ENCODE peak calls at places on chromosomes 5 and 9, in eight cellular contexts. L is Right ventricle myocardium superior; C is C1 segment of cervical spinal cord; E is aorta; H is naive thymus-derived CD4-positive, alpha-beta T cell; A is amniotic epithelial cell; R is left colon; J is suprapubic skin. T is an unnamed sample.
A peak's percentile ranks its signal among the peaks of the same experiment; 100 is the strongest.

GRCh38 chr5:5932824-5933223 is 445.5 kb downstream of the MED10 start:
- DNase-seq in L (no peak), C (no peak), E (no peak), H (no peak), A (no peak), R (no peak), J (no peak), T (no peak)

GRCh38 chr9:98742325-98743280 is 33.9 kb upstream of the GABBR2 start:
- DNase-seq in L (no peak), C (no peak), E (no peak), H (no peak), A (peak; percentile 44), R (no peak), J (no peak), T (peak; percentile 29)

GRCh38 chr9:82456621-82457020 is 468.0 kb downstream of the SPATA31D1 start:
- DNase-seq in L (no peak), C (no peak), E (no peak), H (no peak), A (peak; percentile 4), R (no peak), J (no peak), T (peak; percentile 39)

GRCh38 chr9:129483467-129484324 is 137.2 kb downstream of the C9orf50 start:
- DNase-seq in L (peak; percentile 91), C (peak; percentile 70), E (peak; percentile 96), H (no peak), A (peak; percentile 93), R (peak; percentile 88), J (peak; percentile 96), T (peak; percentile 91)

GRCh38 chr5:151063590-151063989 is 17.2 kb downstream of the TNIP1 start:
- DNase-seq in L (no peak), C (no peak), E (no peak), H (no peak), A (no peak), R (no peak), J (no peak), T (no peak)

GRCh38 chr5:122192883-122193496 is 63.6 kb downstream of the ZNF474 start:
- DNase-seq in L (no peak), C (no peak), E (no peak), H (peak; percentile 4), A (peak; percentile 73), R (no peak), J (no peak), T (peak; percentile 74)

GRCh38 chr9:129380961-129381401 is 202.9 kb upstream of the IER5L start:
- DNase-seq in L (no peak), C (no peak), E (peak; percentile 67), H (no peak), A (no peak), R (no peak), J (peak; percentile 51), T (no peak)

GRCh38 chr5:73596705-73597328 is 29.2 kb upstream of the ARHGEF28 start:
- DNase-seq in L (no peak), C (no peak), E (no peak), H (no peak), A (peak; percentile 38), R (no peak), J (no peak), T (no peak)

GRCh38 chr9:18385676-18386075 is 88.3 kb upstream of the ADAMTSL1 start:
- DNase-seq in L (no peak), C (no peak), E (no peak), H (no peak), A (no peak), R (no peak), J (no peak), T (peak; percentile 81)

GRCh38 chr9:116318463-116319271 is 165.1 kb downstream of the PAPPA start:
- DNase-seq in L (peak; percentile 71), C (no peak), E (no peak), H (no peak), A (peak; percentile 71), R (peak; percentile 29), J (no peak), T (peak; percentile 88)

GRCh38 chr5:76363385-76364261 is 39.5 kb upstream of the IQGAP2 start:
- DNase-seq in L (no peak), C (no peak), E (no peak), H (no peak), A (no peak), R (peak; percentile 81), J (no peak), T (no peak)

GRCh38 chr5:124927735-124928134 is 181.3 kb upstream of the ZNF608 start:
- DNase-seq in L (no peak), C (no peak), E (no peak), H (no peak), A (peak; percentile 65), R (no peak), J (no peak), T (peak; percentile 35)

GRCh38 chr9:91714020-91714721 is 235.9 kb downstream of the ROR2 start:
- DNase-seq in L (peak; percentile 70), C (no peak), E (peak; percentile 87), H (no peak), A (peak; percentile 77), R (peak; percentile 68), J (peak; percentile 68), T (peak; percentile 33)

GRCh38 chr9:75186767-75187380 is 98.6 kb downstream of the OSTF1 start:
- DNase-seq in L (no peak), C (no peak), E (no peak), H (peak; percentile 21), A (no peak), R (no peak), J (no peak), T (peak; percentile 14)

GRCh38 chr9:92612292-92612691 is 57.6 kb downstream of the IPPK start:
- DNase-seq in L (no peak), C (no peak), E (no peak), H (no peak), A (no peak), R (no peak), J (no peak), T (no peak)

GRCh38 chr9:5485365-5486085 is 24.8 kb upstream of the PDCD1LG2 start:
- DNase-seq in L (no peak), C (no peak), E (no peak), H (no peak), A (no peak), R (no peak), J (no peak), T (no peak)

GRCh38 chr9:89603629-89604462 is 966 bp upstream of the GADD45G start:
- DNase-seq in L (peak; percentile 86), C (peak; percentile 42), E (peak; percentile 85), H (peak; percentile 17), A (peak; percentile 48), R (peak; percentile 83), J (peak; percentile 78), T (no peak)

GRCh38 chr5:135502836-135503520 is 32.8 kb downstream of the NEUROG1 start:
- DNase-seq in L (no peak), C (no peak), E (no peak), H (no peak), A (no peak), R (no peak), J (no peak), T (no peak)

GRCh38 chr5:74120585-74120984 is 494.6 kb downstream of the ARHGEF28 start:
- DNase-seq in L (no peak), C (no peak), E (no peak), H (no peak), A (no peak), R (no peak), J (no peak), T (no peak)

GRCh38 chr5:150144211-150144801 is 11.3 kb downstream of the PDGFRB start:
- DNase-seq in L (peak; percentile 78), C (no peak), E (peak; percentile 88), H (no peak), A (peak; percentile 90), R (no peak), J (no peak), T (peak; percentile 65)

GRCh38 chr5:119527346-119527745 is 75.0 kb downstream of the HSD17B4 start:
- DNase-seq in L (no peak), C (no peak), E (no peak), H (no peak), A (peak; percentile 29), R (no peak), J (no peak), T (no peak)

GRCh38 chr9:33458444-33458843 is 11.1 kb upstream of the AQP3 start:
- DNase-seq in L (no peak), C (no peak), E (no peak), H (peak; percentile 22), A (peak; percentile 53), R (no peak), J (no peak), T (no peak)

GRCh38 chr9:5532301-5532700 is 22.0 kb downstream of the PDCD1LG2 start:
- DNase-seq in L (no peak), C (no peak), E (no peak), H (no peak), A (no peak), R (no peak), J (no peak), T (no peak)

GRCh38 chr5:59617186-59617771 is 276.2 kb downstream of the PDE4D start:
- DNase-seq in L (no peak), C (no peak), E (no peak), H (no peak), A (peak; percentile 36), R (no peak), J (no peak), T (no peak)

GRCh38 chr9:124779368-124780059 is 2.6 kb downstream of the OLFML2A start:
- DNase-seq in L (no peak), C (no peak), E (peak; percentile 59), H (no peak), A (peak; percentile 91), R (no peak), J (no peak), T (peak; percentile 92)

GRCh38 chr9:20558609-20559016 is 63.7 kb downstream of the MLLT3 start:
- DNase-seq in L (no peak), C (no peak), E (no peak), H (no peak), A (peak; percentile 74), R (no peak), J (no peak), T (peak; percentile 92)

GRCh38 chr9:136358016-136358415 is 5.5 kb downstream of the DNLZ start:
- DNase-seq in L (no peak), C (no peak), E (no peak), H (no peak), A (no peak), R (no peak), J (no peak), T (no peak)

GRCh38 chr5:59275537-59276276 is 617.8 kb downstream of the PDE4D start:
- DNase-seq in L (peak; percentile 51), C (no peak), E (no peak), H (no peak), A (peak; percentile 41), R (peak; percentile 72), J (no peak), T (peak; percentile 4)

GRCh38 chr9:93188426-93189368 is 4.8 kb downstream of the WNK2 start:
- DNase-seq in L (peak; percentile 22), C (no peak), E (no peak), H (no peak), A (no peak), R (no peak), J (no peak), T (no peak)

GRCh38 chr9:33860200-33860871 is 43.4 kb downstream of the UBE2R2 start:
- DNase-seq in L (no peak), C (no peak), E (no peak), H (no peak), A (no peak), R (no peak), J (no peak), T (peak; percentile 58)

GRCh38 chr5:43661102-43661501 is 58.1 kb downstream of the NNT start:
- DNase-seq in L (no peak), C (no peak), E (no peak), H (no peak), A (peak; percentile 57), R (no peak), J (no peak), T (peak; percentile 55)

GRCh38 chr5:77758141-77758938 is 17.8 kb downstream of the TBCA start:
- DNase-seq in L (no peak), C (no peak), E (no peak), H (no peak), A (no peak), R (no peak), J (no peak), T (no peak)

GRCh38 chr5:179246227-179246626 is 99.0 kb downstream of the ADAMTS2 start:
- DNase-seq in L (no peak), C (no peak), E (no peak), H (no peak), A (no peak), R (no peak), J (no peak), T (no peak)

T was measured in AG10803.